ENCODE peak calls at places on chromosomes 1 and 21, in five cellular contexts. A is foreskin fibroblast; K is HCT116; Q is central memory CD4-positive, alpha-beta T cell; G is fibroblast of the conjunctiva. E is an unnamed sample.

GRCh38 chr1:173420330-173420806 is 56.8 kb upstream of the PRDX6 start:
- DNase-seq in A (peak), G (peak), Q (peak), K (peak), E (peak)

GRCh38 chr1:224896130-224896781 is 33.2 kb upstream of the DNAH14 start:
- DNase-seq in A (no peak), K (no peak), Q (no peak), G (no peak), E (no peak)

GRCh38 chr1:90488451-90488850 is 228.7 kb downstream of the BARHL2 start:
- DNase-seq in A (no peak), Q (no peak), G (no peak), K (no peak), E (no peak)

GRCh38 chr1:97898948-97899347 is 21.9 kb downstream of the DPYD start:
- DNase-seq in K (no peak), A (peak), Q (no peak), G (no peak), E (no peak)

GRCh38 chr21:45997495-45998275 is 16.1 kb downstream of the COL6A1 start:
- DNase-seq in Q (no peak), K (no peak), G (no peak), A (no peak), E (no peak)

GRCh38 chr1:34419662-34420061 is 243.0 kb downstream of the C1orf94 start:
- DNase-seq in Q (no peak), G (no peak), A (no peak), K (no peak), E (no peak)

GRCh38 chr1:52323731-52324130 is 42.3 kb downstream of the CC2D1B start:
- DNase-seq in Q (no peak), G (no peak), A (no peak), K (no peak), E (no peak)

GRCh38 chr1:212635141-212635601 is 26.6 kb downstream of the ATF3 start:
- DNase-seq in K (no peak), A (peak), Q (no peak), G (peak), E (no peak)

GRCh38 chr1:94245747-94246438 is 8.5 kb upstream of the ARHGAP29 start:
- DNase-seq in K (no peak), G (no peak), Q (no peak), A (no peak), E (no peak)

GRCh38 chr1:168121314-168122029 is 15.3 kb downstream of the GPR161 start:
- DNase-seq in Q (no peak), A (peak), K (no peak), G (peak), E (no peak)

GRCh38 chr1:166999500-166999899 is 10.4 kb downstream of the MAEL start:
- DNase-seq in A (no peak), G (no peak), K (no peak), Q (no peak), E (no peak)

GRCh38 chr1:117237701-117238413 is 27.1 kb upstream of the VTCN1 start:
- DNase-seq in Q (no peak), A (no peak), G (peak), K (no peak), E (no peak)

GRCh38 chr1:6601865-6602668 is 602 bp downstream of the KLHL21 start:
- DNase-seq in Q (peak), G (no peak), A (peak), K (no peak), E (no peak)

GRCh38 chr1:244695937-244696336 is 43.0 kb downstream of the DESI2 start:
- DNase-seq in Q (no peak), G (no peak), K (no peak), A (no peak), E (no peak)

GRCh38 chr1:204384636-204385354 is 25.1 kb upstream of the PLEKHA6 start:
- DNase-seq in Q (no peak), G (no peak), K (no peak), A (peak), E (no peak)

GRCh38 chr1:12756756-12757433 is 10.9 kb downstream of the CFAP107 start:
- DNase-seq in G (no peak), Q (no peak), K (no peak), A (peak), E (no peak)

GRCh38 chr1:171595324-171595723 is 26.7 kb upstream of the MYOCOS start:
- DNase-seq in G (no peak), K (no peak), Q (no peak), A (peak), E (no peak)

GRCh38 chr21:20570824-20571232 is 427.4 kb upstream of the NCAM2 start:
- DNase-seq in Q (no peak), A (no peak), G (no peak), K (no peak), E (no peak)

GRCh38 chr1:165443539-165444289 is 1.2 kb downstream of the RXRG start:
- DNase-seq in Q (no peak), G (no peak), K (no peak), A (no peak), E (no peak)

GRCh38 chr1:229989591-229990248 is 77.3 kb upstream of the GALNT2 start:
- DNase-seq in A (no peak), Q (no peak), G (no peak), K (no peak), E (no peak)

GRCh38 chr1:117143856-117144255 is 22.3 kb upstream of the TRIM45 start:
- DNase-seq in Q (no peak), G (no peak), A (no peak), K (no peak), E (no peak)

GRCh38 chr1:247146671-247147070 is 25.1 kb downstream of the ZNF124 start:
- DNase-seq in Q (no peak), A (no peak), G (no peak), K (no peak), E (no peak)

GRCh38 chr1:3069491-3070303 is 694 bp downstream of the PRDM16 start:
- DNase-seq in K (peak), A (peak), Q (no peak), G (peak), E (no peak)

GRCh38 chr1:243507001-243507671 is 251.3 kb downstream of the SDCCAG8 start:
- DNase-seq in A (no peak), G (no peak), K (no peak), Q (no peak), E (no peak)